ENCODE peak calls at places on chromosomes 7 and 10, in six cellular contexts. D is GM12891, I is A172, C is Right ventricle myocardium inferior, U is fibroblast of pulmonary artery, L is choroid plexus epithelial cell. S is an unnamed sample.

GRCh38 chr7:46930336-46930735 is 651.6 kb downstream of the TNS3 start:
- DNase-seq in U (peak), C (no peak), I (peak), L (peak), D (no peak), S (no peak)

GRCh38 chr7:142711722-142712616 is 37.3 kb upstream of the PRSS1 start:
- DNase-seq in L (peak), U (peak), I (peak), C (no peak), D (no peak), S (peak)

GRCh38 chr10:75544923-75545322 is 113.5 kb downstream of the LRMDA start:
- DNase-seq in D (no peak), U (peak), C (no peak), L (peak), I (peak), S (no peak)

GRCh38 chr10:46549171-46550075 is 7.0 kb downstream of the GPRIN2 start:
- DNase-seq in U (no peak), C (peak), L (no peak), I (no peak), D (peak), S (peak)

GRCh38 chr10:66778351-66778750 is 147.5 kb upstream of the LRRTM3 start:
- DNase-seq in L (no peak), U (no peak), D (no peak), C (no peak), I (no peak), S (no peak)

GRCh38 chr10:98321203-98321780 is 53.3 kb upstream of the LOXL4 start:
- DNase-seq in L (no peak), D (no peak), I (no peak), C (no peak), U (no peak), S (no peak)

GRCh38 chr7:28442540-28443420 is 30.5 kb downstream of the CREB5 start:
- DNase-seq in I (peak), C (no peak), L (no peak), D (no peak), U (no peak), S (no peak)

GRCh38 chr7:119482209-119482608 is 790.8 kb upstream of the KCND2 start:
- DNase-seq in C (no peak), I (peak), D (peak), U (peak), L (peak), S (peak)

GRCh38 chr7:91286432-91286831 is 22.2 kb downstream of the FZD1 start:
- DNase-seq in U (no peak), I (no peak), D (no peak), C (no peak), L (no peak), S (no peak)

GRCh38 chr7:44257618-44258422 is 57.0 kb downstream of the YKT6 start:
- DNase-seq in U (peak), I (peak), L (peak), C (peak), D (peak), S (peak)

GRCh38 chr10:98638920-98639319 is 192.2 kb upstream of the HPS1 start:
- DNase-seq in D (no peak), U (no peak), L (no peak), I (no peak), C (no peak), S (no peak)

GRCh38 chr10:61108880-61109279 is 164.9 kb upstream of the RHOBTB1 start:
- DNase-seq in I (no peak), U (no peak), C (no peak), L (no peak), D (no peak), S (no peak)

GRCh38 chr7:17044868-17045267 is 163.1 kb upstream of the AGR3 start:
- DNase-seq in L (no peak), U (no peak), C (no peak), D (no peak), I (no peak), S (no peak)

GRCh38 chr7:919114-919442 is 35.4 kb downstream of the ADAP1 start:
- DNase-seq in L (no peak), U (no peak), I (no peak), C (peak), D (no peak), S (no peak)

GRCh38 chr10:35822316-35822715 is 180.2 kb upstream of the FZD8 start:
- DNase-seq in U (peak), I (peak), D (no peak), C (peak), L (peak), S (peak)

GRCh38 chr10:98424308-98425254 is 9.6 kb upstream of the PYROXD2 start:
- DNase-seq in C (no peak), I (no peak), D (no peak), L (no peak), U (no peak), S (no peak)

GRCh38 chr10:78905940-78906308 is 162.8 kb upstream of the ZMIZ1 start:
- DNase-seq in D (no peak), U (no peak), L (no peak), I (no peak), C (no peak), S (no peak)

GRCh38 chr10:110421512-110422138 is 76.1 kb upstream of the DUSP5 start:
- DNase-seq in C (no peak), D (no peak), L (no peak), I (no peak), U (no peak), S (no peak)

GRCh38 chr7:75662579-75663301 is 76.0 kb downstream of the HIP1 start:
- DNase-seq in L (no peak), I (no peak), U (no peak), C (no peak), D (no peak), S (no peak)

GRCh38 chr7:70695804-70696104 is 436.2 kb upstream of the GALNT17 start:
- DNase-seq in L (no peak), D (no peak), C (no peak), I (no peak), U (peak), S (no peak)

GRCh38 chr7:55304363-55304762 is 60.8 kb upstream of the LANCL2 start:
- DNase-seq in I (no peak), L (peak), C (no peak), U (peak), D (no peak), S (no peak)

GRCh38 chr7:24622646-24623182 is 49.5 kb downstream of the PALS2 start:
- DNase-seq in L (no peak), U (peak), I (no peak), C (no peak), D (no peak), S (no peak)

GRCh38 chr7:156827587-156828203 is 65.3 kb downstream of the LMBR1 start:
- DNase-seq in D (no peak), L (peak), I (no peak), C (no peak), U (peak), S (no peak)

GRCh38 chr10:113132651-113133088 is 182.6 kb downstream of the TCF7L2 start:
- DNase-seq in U (peak), L (no peak), I (peak), D (no peak), C (no peak), S (no peak)

GRCh38 chr10:101464082-101464481 is 110.1 kb downstream of the BTRC start:
- DNase-seq in L (no peak), U (no peak), D (no peak), I (no peak), C (no peak), S (no peak)

GRCh38 chr10:98429320-98430072 is 14.5 kb upstream of the PYROXD2 start:
- DNase-seq in D (no peak), U (no peak), C (no peak), L (no peak), I (no peak), S (no peak)

S was measured in testis.